ENCODE peak calls at places on chromosomes 4 and X, in five cellular contexts. M, E, V, P and C are unnamed samples.

GRCh38 chrX:123324628-123325027 is 140.6 kb downstream of the GRIA3 start:
- DNase-seq in M (no peak), E (no peak), V (no peak), P (no peak), C (no peak)

GRCh38 chr4:25813705-25814104 is 49.1 kb downstream of the SEL1L3 start:
- DNase-seq in M (peak), E (peak), V (no peak), P (no peak), C (peak)

GRCh38 chr4:1603413-1604135 is 80.5 kb downstream of the FAM53A start:
- DNase-seq in M (no peak), E (no peak), V (peak), P (no peak), C (no peak)

GRCh38 chr4:70688795-70689231 is 481 bp downstream of the UTP3 start:
- DNase-seq in M (peak), E (no peak), V (no peak), P (peak), C (no peak)

GRCh38 chrX:103585421-103586313 is at the start of gene TCEAL4:
- DNase-seq in M (peak), E (peak), V (peak), P (peak), C (no peak)

GRCh38 chr4:113637823-113638691 is 123.5 kb downstream of the CAMK2D start:
- DNase-seq in M (no peak), E (no peak), V (no peak), P (no peak), C (no peak)

GRCh38 chr4:18938343-18939109 is 917.0 kb upstream of the LCORL start:
- DNase-seq in M (no peak), E (no peak), V (no peak), P (no peak), C (no peak)

GRCh38 chr4:174357321-174357720 is 73.6 kb downstream of the CEP44 start:
- DNase-seq in M (no peak), E (no peak), V (no peak), P (no peak), C (no peak)

GRCh38 chrX:47540754-47541538 is 20.1 kb upstream of the ARAF start:
- DNase-seq in M (peak), E (peak), V (peak), P (peak), C (peak)

GRCh38 chr4:5957091-5957490 is 61.1 kb downstream of the C4orf50 start:
- DNase-seq in M (peak), E (no peak), V (no peak), P (no peak), C (no peak)

GRCh38 chrX:41559662-41560061 is 112.5 kb downstream of the NYX start:
- DNase-seq in M (no peak), E (peak), V (no peak), P (peak), C (no peak)

GRCh38 chr4:183783933-183784622 is 121.0 kb upstream of the STOX2 start:
- DNase-seq in M (no peak), E (peak), V (no peak), P (peak), C (peak)

GRCh38 chrX:9534686-9535085 is 69.8 kb downstream of the TBL1X start:
- DNase-seq in M (no peak), E (no peak), V (no peak), P (no peak), C (no peak)

GRCh38 chrX:154097597-154098541 is at the start of gene MECP2:
- DNase-seq in M (peak), E (peak), V (peak), P (peak), C (peak)

GRCh38 chr4:158253350-158253980 is 43.2 kb downstream of the TMEM144 start:
- DNase-seq in M (peak), E (peak), V (no peak), P (peak), C (no peak)

GRCh38 chr4:74793757-74794340 is 474 bp downstream of the BTC start:
- DNase-seq in M (peak), E (no peak), V (peak), P (peak), C (peak)

DNA sequence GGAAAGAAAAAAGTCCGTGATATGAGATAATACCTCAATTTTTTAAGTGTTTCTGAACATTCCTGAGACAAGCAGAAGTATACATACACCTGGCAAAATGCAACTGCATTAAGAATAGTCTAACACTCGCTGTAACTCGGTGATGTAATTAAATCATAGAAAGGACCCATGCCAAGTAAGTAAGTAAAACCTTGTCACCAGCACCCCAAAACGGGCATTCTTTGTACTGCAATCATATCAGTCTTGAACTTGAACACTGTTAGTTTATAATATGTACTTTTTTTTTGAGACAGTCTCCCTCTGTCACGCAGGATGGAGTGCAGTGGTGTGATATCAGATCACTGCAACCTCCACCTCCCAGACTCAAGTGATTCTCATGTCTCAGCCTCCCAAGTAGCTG is 47.4 kb downstream of the SMIM14 start:
- DNase-seq in M (no peak), E (no peak), V (no peak), P (no peak), C (peak)
- TF ChIP-seq CTCF in M (no peak), E (no peak), V (no peak), P (no peak), C (peak)

GRCh38 chrX:130999360-130999759 is 58.8 kb upstream of the ARHGAP36 start:
- DNase-seq in M (no peak), E (no peak), V (no peak), P (no peak), C (no peak)
- H3K27ac ChIP-seq in M (no peak), E (no peak), V (no peak), P (no peak), C (no peak)

DNA sequence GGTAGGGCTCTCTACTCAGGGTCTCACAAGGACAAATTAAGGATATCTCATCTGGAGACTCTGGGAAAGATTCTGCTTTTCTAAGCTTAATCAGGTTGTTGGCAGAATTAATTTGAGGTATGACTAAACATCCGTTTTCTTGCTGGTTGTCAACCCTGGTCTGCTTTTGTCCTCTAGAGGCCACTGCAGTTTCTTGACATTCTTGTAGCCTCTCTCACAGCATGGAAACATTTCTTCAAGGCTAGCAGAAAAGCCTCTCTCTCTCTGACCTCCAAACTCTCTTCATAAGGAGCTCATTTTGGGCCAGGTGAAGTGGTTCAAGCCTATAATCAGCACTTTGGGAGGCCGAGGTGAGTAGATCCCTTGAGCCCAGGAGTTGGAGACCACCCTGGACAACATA is 749.5 kb upstream of the PCDH7 start:
- DNase-seq in M (peak), E (no peak), V (no peak), P (peak), C (no peak)
- TF ChIP-seq CTCF in M (peak), E (no peak), V (no peak), P (peak), C (peak)

GRCh38 chrX:55004231-55004630 is 4.1 kb downstream of the APEX2 start:
- DNase-seq in M (no peak), E (no peak), V (no peak), P (no peak), C (no peak)
- H3K27ac ChIP-seq in M (no peak), E (no peak), V (no peak), P (no peak), C (no peak)